ENCODE peak calls at places on chromosomes 4 and X, in ten cellular contexts. One of them, this sample, is unnamed.

GRCh38 chr4:25953740-25954139 is 39.7 kb downstream of the SMIM20 start:
- DNase-seq in GM23248: peak; percentile 70
- DNase-seq in Karpas-422: no peak
- DNase-seq in NB4: no peak
- DNase-seq in small intestine: peak; percentile 16
- DNase-seq in IMR-90: peak; percentile 29
- DNase-seq in lower lobe of right lung: no peak
- DNase-seq in fibroblast of lung: peak; percentile 4
- DNase-seq in neuronal stem cell: no peak
- DNase-seq in epithelial cell of esophagus: peak; percentile 77
- DNase-seq in this sample: peak; percentile 65

GRCh38 chr4:101682946-101683345 is 107.6 kb upstream of the BANK1 start:
- DNase-seq in fibroblast of lung: no peak
- DNase-seq in IMR-90: no peak
- DNase-seq in NB4: no peak
- DNase-seq in GM23248: no peak
- DNase-seq in epithelial cell of esophagus: no peak
- DNase-seq in lower lobe of right lung: no peak
- DNase-seq in small intestine: no peak
- DNase-seq in neuronal stem cell: no peak
- DNase-seq in Karpas-422: no peak
- DNase-seq in this sample: no peak

GRCh38 chr4:113406723-113407016 is 354.9 kb downstream of the CAMK2D start:
- DNase-seq in epithelial cell of esophagus: peak; percentile 47
- DNase-seq in Karpas-422: no peak
- DNase-seq in neuronal stem cell: no peak
- DNase-seq in lower lobe of right lung: no peak
- DNase-seq in IMR-90: no peak
- DNase-seq in fibroblast of lung: no peak
- DNase-seq in NB4: no peak
- DNase-seq in small intestine: no peak
- DNase-seq in GM23248: no peak
- DNase-seq in this sample: no peak

GRCh38 chr4:180059216-180059881 is 2183.9 kb upstream of the TENM3 start:
- DNase-seq in epithelial cell of esophagus: no peak
- DNase-seq in GM23248: peak; percentile 1
- DNase-seq in neuronal stem cell: peak; percentile 52
- DNase-seq in NB4: peak; percentile 43
- DNase-seq in lower lobe of right lung: no peak
- DNase-seq in small intestine: peak; percentile 10
- DNase-seq in fibroblast of lung: peak; percentile 16
- DNase-seq in Karpas-422: no peak
- DNase-seq in IMR-90: no peak
- DNase-seq in this sample: peak; percentile 84

GRCh38 chr4:4853371-4853823 is 6.1 kb upstream of the MSX1 start:
- DNase-seq in IMR-90: no peak
- DNase-seq in epithelial cell of esophagus: no peak
- DNase-seq in NB4: no peak
- DNase-seq in fibroblast of lung: no peak
- DNase-seq in Karpas-422: no peak
- DNase-seq in neuronal stem cell: no peak
- DNase-seq in lower lobe of right lung: no peak
- DNase-seq in small intestine: no peak
- DNase-seq in GM23248: peak; percentile 50
- DNase-seq in this sample: peak; percentile 68

GRCh38 chrX:39759526-39760224 is 338.1 kb downstream of the BCOR start:
- DNase-seq in fibroblast of lung: peak; percentile 68
- DNase-seq in IMR-90: peak; percentile 78
- DNase-seq in Karpas-422: peak; percentile 28
- DNase-seq in neuronal stem cell: no peak
- DNase-seq in epithelial cell of esophagus: peak; percentile 25
- DNase-seq in NB4: no peak
- DNase-seq in small intestine: no peak
- DNase-seq in GM23248: peak; percentile 56
- DNase-seq in lower lobe of right lung: peak; percentile 52
- DNase-seq in this sample: peak; percentile 77

GRCh38 chr4:127209580-127210095 is 423.1 kb upstream of the INTU start:
- DNase-seq in epithelial cell of esophagus: no peak
- DNase-seq in IMR-90: no peak
- DNase-seq in GM23248: no peak
- DNase-seq in small intestine: no peak
- DNase-seq in neuronal stem cell: no peak
- DNase-seq in fibroblast of lung: no peak
- DNase-seq in lower lobe of right lung: no peak
- DNase-seq in NB4: no peak
- DNase-seq in Karpas-422: no peak
- DNase-seq in this sample: no peak

GRCh38 chr4:2794707-2795557 is 2.0 kb downstream of the SH3BP2 start:
- DNase-seq in IMR-90: peak; percentile 79
- DNase-seq in neuronal stem cell: no peak
- DNase-seq in small intestine: no peak
- DNase-seq in GM23248: peak; percentile 89
- DNase-seq in NB4: peak; percentile 74
- DNase-seq in Karpas-422: no peak
- DNase-seq in lower lobe of right lung: peak; percentile 86
- DNase-seq in epithelial cell of esophagus: peak; percentile 47
- DNase-seq in fibroblast of lung: peak; percentile 80
- DNase-seq in this sample: peak; percentile 44

DNA sequence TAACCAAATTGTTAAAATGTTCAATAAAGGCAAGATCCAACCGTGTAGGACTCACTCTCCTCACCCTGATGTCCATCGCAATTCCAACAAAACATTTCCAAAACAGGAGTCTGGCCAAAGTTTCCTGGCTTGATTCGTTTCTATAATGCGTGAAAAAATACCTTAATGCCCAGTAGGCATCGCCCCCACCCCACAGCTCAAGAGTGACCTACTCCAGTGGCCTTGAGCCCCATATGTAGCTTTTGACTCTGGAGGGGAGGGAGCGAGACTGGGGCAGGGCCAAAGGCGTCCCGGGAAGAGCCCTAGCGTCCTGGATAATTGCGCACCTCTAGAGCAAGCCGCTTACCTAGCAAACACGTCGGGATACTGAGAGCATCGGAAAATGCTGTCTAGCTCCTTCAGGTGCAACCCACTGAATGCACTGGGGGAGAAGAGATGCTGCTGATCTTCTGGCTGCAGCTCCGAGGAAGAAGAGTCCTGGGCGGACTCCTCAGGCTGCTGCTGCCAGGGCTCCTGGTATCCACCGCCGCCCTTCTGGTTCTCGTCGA is 55.6 kb upstream of the NKAP start:
- DNase-seq in neuronal stem cell: no peak
- DNase-seq in epithelial cell of esophagus: no peak
- DNase-seq in NB4: no peak
- DNase-seq in lower lobe of right lung: no peak
- DNase-seq in GM23248: no peak
- DNase-seq in Karpas-422: no peak
- DNase-seq in fibroblast of lung: no peak
- DNase-seq in small intestine: no peak
- DNase-seq in IMR-90: no peak
- DNase-seq in this sample: peak; percentile 55
- H3K4me3 ChIP-seq in neuronal stem cell: no peak overlapping the region
- H3K4me3 ChIP-seq in epithelial cell of esophagus: no peak overlapping the region
- H3K4me3 ChIP-seq in NB4: no peak overlapping the region
- H3K4me3 ChIP-seq in lower lobe of right lung: no peak overlapping the region
- H3K4me3 ChIP-seq in GM23248: no peak overlapping the region
- H3K4me3 ChIP-seq in Karpas-422: no peak overlapping the region
- H3K4me3 ChIP-seq in fibroblast of lung: no peak overlapping the region
- H3K4me3 ChIP-seq in small intestine: no peak overlapping the region
- H3K4me3 ChIP-seq in IMR-90: no peak overlapping the region
- H3K4me3 ChIP-seq in this sample: no peak overlapping the region

GRCh38 chr4:140096483-140096861 is 57.5 kb downstream of the MAML3 start:
- DNase-seq in epithelial cell of esophagus: no peak
- DNase-seq in Karpas-422: peak; percentile 65
- DNase-seq in lower lobe of right lung: no peak
- DNase-seq in fibroblast of lung: no peak
- DNase-seq in small intestine: no peak
- DNase-seq in GM23248: no peak
- DNase-seq in IMR-90: no peak
- DNase-seq in neuronal stem cell: no peak
- DNase-seq in NB4: no peak
- DNase-seq in this sample: no peak

GRCh38 chr4:140092094-140092820 is 61.7 kb downstream of the MAML3 start:
- DNase-seq in GM23248: peak; percentile 58
- DNase-seq in IMR-90: no peak
- DNase-seq in fibroblast of lung: no peak
- DNase-seq in neuronal stem cell: peak; percentile 83
- DNase-seq in epithelial cell of esophagus: peak; percentile 26
- DNase-seq in small intestine: peak; percentile 71
- DNase-seq in lower lobe of right lung: peak; percentile 54
- DNase-seq in Karpas-422: no peak
- DNase-seq in NB4: peak; percentile 67
- DNase-seq in this sample: peak; percentile 96

GRCh38 chr4:140095694-140096482 is 58.1 kb downstream of the MAML3 start:
- DNase-seq in IMR-90: peak; percentile 100
- DNase-seq in GM23248: peak; percentile 92
- DNase-seq in neuronal stem cell: no peak
- DNase-seq in Karpas-422: peak; percentile 86
- DNase-seq in fibroblast of lung: peak; percentile 97
- DNase-seq in lower lobe of right lung: peak; percentile 55
- DNase-seq in small intestine: peak; percentile 53
- DNase-seq in epithelial cell of esophagus: peak; percentile 92
- DNase-seq in NB4: peak; percentile 80
- DNase-seq in this sample: peak; percentile 81

GRCh38 chr4:140096921-140097320 is 57.1 kb downstream of the MAML3 start:
- DNase-seq in Karpas-422: peak; percentile 93
- DNase-seq in GM23248: no peak
- DNase-seq in epithelial cell of esophagus: no peak
- DNase-seq in small intestine: no peak
- DNase-seq in IMR-90: peak; percentile 44
- DNase-seq in NB4: no peak
- DNase-seq in fibroblast of lung: peak; percentile 65
- DNase-seq in lower lobe of right lung: no peak
- DNase-seq in neuronal stem cell: no peak
- DNase-seq in this sample: no peak

GRCh38 chr4:140094701-140095420 is 59.1 kb downstream of the MAML3 start:
- DNase-seq in neuronal stem cell: no peak
- DNase-seq in GM23248: no peak
- DNase-seq in fibroblast of lung: peak; percentile 67
- DNase-seq in Karpas-422: peak; percentile 62
- DNase-seq in NB4: peak; percentile 59
- DNase-seq in small intestine: no peak
- DNase-seq in IMR-90: peak; percentile 73
- DNase-seq in lower lobe of right lung: peak; percentile 85
- DNase-seq in epithelial cell of esophagus: peak; percentile 20
- DNase-seq in this sample: peak; percentile 97
- H3K4me3 ChIP-seq in neuronal stem cell: no peak overlapping the region
- H3K4me3 ChIP-seq in GM23248: no peak overlapping the region
- H3K4me3 ChIP-seq in fibroblast of lung: no peak overlapping the region
- H3K4me3 ChIP-seq in Karpas-422: peak overlapping the region; percentile 41
- H3K4me3 ChIP-seq in NB4: peak overlapping the region; percentile 8
- H3K4me3 ChIP-seq in small intestine: no peak overlapping the region
- H3K4me3 ChIP-seq in IMR-90: no peak overlapping the region
- H3K4me3 ChIP-seq in lower lobe of right lung: peak overlapping the region; percentile 14
- H3K4me3 ChIP-seq in epithelial cell of esophagus: no peak overlapping the region
- H3K4me3 ChIP-seq in this sample: no peak overlapping the region

DNA sequence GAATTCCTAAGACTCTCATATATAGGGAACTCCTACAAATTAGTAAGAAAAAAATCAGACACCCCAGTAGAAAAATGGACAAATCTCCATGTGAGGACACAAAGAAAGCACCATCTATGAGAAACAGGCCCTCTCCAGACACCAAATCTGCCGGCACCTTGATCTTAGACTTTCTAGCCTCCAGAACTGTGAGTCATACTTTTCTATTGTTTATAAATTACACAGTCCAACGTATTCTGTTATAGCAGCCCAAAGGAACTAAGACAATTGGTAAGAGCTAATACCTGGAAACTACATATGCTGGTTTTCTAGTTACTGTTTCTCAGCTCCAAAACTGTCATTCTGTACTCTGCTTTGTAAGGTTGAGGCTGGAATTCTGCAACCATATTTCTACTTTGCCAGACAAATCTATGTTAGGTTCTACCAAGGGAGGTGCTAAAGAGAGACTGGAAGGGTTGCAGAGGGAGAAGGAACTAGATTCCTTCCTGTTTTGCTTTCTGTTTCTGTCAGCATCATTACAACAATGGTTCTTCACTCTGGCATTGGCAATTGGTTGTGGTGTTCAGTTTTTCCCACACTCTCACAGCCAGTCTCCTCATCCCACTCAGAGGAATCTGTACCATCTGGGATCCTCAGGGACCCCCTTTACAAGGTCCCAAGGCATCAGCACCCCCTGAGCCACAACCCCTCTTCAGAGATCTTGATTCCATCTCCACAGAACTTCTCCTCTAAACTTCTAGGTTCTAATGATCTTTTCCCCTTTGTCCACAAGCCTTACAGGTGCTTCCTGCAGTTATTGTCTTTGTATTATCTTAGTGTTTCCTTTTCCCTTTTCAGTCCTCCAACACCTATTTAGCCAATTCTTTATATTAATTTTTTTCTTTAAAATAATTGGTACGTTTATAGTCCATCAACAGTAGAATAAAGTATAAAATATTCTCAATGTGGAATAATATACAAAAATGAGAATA is 35.5 kb upstream of the FAM241A start:
- DNase-seq in small intestine: peak; percentile 27
- DNase-seq in fibroblast of lung: peak; percentile 51
- DNase-seq in Karpas-422: no peak
- DNase-seq in GM23248: peak; percentile 65
- DNase-seq in epithelial cell of esophagus: peak; percentile 69
- DNase-seq in lower lobe of right lung: no peak
- DNase-seq in IMR-90: peak; percentile 44
- DNase-seq in NB4: peak; percentile 37
- DNase-seq in neuronal stem cell: no peak
- DNase-seq in this sample: no peak
- H3K4me3 ChIP-seq in small intestine: no peak overlapping the region
- H3K4me3 ChIP-seq in fibroblast of lung: no peak overlapping the region
- H3K4me3 ChIP-seq in Karpas-422: no peak overlapping the region
- H3K4me3 ChIP-seq in GM23248: no peak overlapping the region
- H3K4me3 ChIP-seq in epithelial cell of esophagus: no peak overlapping the region
- H3K4me3 ChIP-seq in lower lobe of right lung: no peak overlapping the region
- H3K4me3 ChIP-seq in IMR-90: no peak overlapping the region
- H3K4me3 ChIP-seq in NB4: no peak overlapping the region
- H3K4me3 ChIP-seq in neuronal stem cell: no peak overlapping the region
- H3K4me3 ChIP-seq in this sample: no peak overlapping the region

GRCh38 chrX:12978205-12979010 is 3.5 kb downstream of the TMSB4X start:
- DNase-seq in fibroblast of lung: peak; percentile 79
- DNase-seq in neuronal stem cell: no peak
- DNase-seq in lower lobe of right lung: peak; percentile 71
- DNase-seq in Karpas-422: peak; percentile 86
- DNase-seq in NB4: peak; percentile 89
- DNase-seq in small intestine: peak; percentile 54
- DNase-seq in GM23248: peak; percentile 69
- DNase-seq in epithelial cell of esophagus: peak; percentile 69
- DNase-seq in IMR-90: peak; percentile 88
- DNase-seq in this sample: peak; percentile 91

GRCh38 chrX:12979630-12980015 is 4.7 kb downstream of the TMSB4X start:
- DNase-seq in lower lobe of right lung: no peak
- DNase-seq in NB4: no peak
- DNase-seq in epithelial cell of esophagus: no peak
- DNase-seq in fibroblast of lung: no peak
- DNase-seq in small intestine: no peak
- DNase-seq in IMR-90: peak; percentile 30
- DNase-seq in Karpas-422: no peak
- DNase-seq in neuronal stem cell: no peak
- DNase-seq in GM23248: peak; percentile 12
- DNase-seq in this sample: no peak

GRCh38 chrX:12979011-12979629 is 4.2 kb downstream of the TMSB4X start:
- DNase-seq in NB4: no peak
- DNase-seq in IMR-90: no peak
- DNase-seq in lower lobe of right lung: no peak
- DNase-seq in GM23248: peak; percentile 29
- DNase-seq in epithelial cell of esophagus: no peak
- DNase-seq in fibroblast of lung: no peak
- DNase-seq in small intestine: no peak
- DNase-seq in neuronal stem cell: no peak
- DNase-seq in Karpas-422: no peak
- DNase-seq in this sample: no peak

GRCh38 chrX:12975999-12976558 is 1.2 kb downstream of the TMSB4X start:
- DNase-seq in NB4: peak; percentile 84
- DNase-seq in neuronal stem cell: peak; percentile 17
- DNase-seq in lower lobe of right lung: peak; percentile 77
- DNase-seq in IMR-90: peak; percentile 36
- DNase-seq in GM23248: peak; percentile 60
- DNase-seq in Karpas-422: peak; percentile 86
- DNase-seq in fibroblast of lung: peak; percentile 52
- DNase-seq in epithelial cell of esophagus: peak; percentile 34
- DNase-seq in small intestine: no peak
- DNase-seq in this sample: peak; percentile 76

DNA sequence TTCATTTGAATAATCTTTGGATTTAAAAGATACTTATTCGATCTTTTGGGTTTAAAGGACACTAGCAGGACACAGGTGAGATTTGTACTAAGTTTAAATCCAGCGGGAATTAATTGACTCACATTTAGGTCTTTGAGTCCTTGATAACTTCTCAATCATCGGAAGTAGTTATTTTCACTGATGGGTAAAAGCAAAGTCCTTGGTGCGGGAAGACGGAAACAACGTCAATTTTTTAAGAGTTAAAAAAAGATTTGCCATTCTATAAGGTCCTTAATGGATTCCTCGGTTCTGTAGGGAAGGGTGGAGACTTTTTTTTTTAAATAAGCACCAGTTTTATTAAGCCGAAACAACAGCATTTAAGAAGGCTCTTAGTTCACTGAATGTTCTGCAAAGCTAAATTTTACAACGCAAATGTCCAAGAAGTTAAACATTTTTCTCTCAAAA is 2.9 kb downstream of the TMSB4X start:
- DNase-seq in small intestine: no peak
- DNase-seq in neuronal stem cell: no peak
- DNase-seq in fibroblast of lung: no peak
- DNase-seq in epithelial cell of esophagus: peak; percentile 27
- DNase-seq in Karpas-422: no peak
- DNase-seq in lower lobe of right lung: no peak
- DNase-seq in GM23248: peak; percentile 29
- DNase-seq in NB4: no peak
- DNase-seq in IMR-90: no peak
- DNase-seq in this sample: no peak
- H3K4me3 ChIP-seq in small intestine: no peak overlapping the region
- H3K4me3 ChIP-seq in neuronal stem cell: no peak overlapping the region
- H3K4me3 ChIP-seq in fibroblast of lung: peak overlapping the region; percentile 58
- H3K4me3 ChIP-seq in epithelial cell of esophagus: no peak overlapping the region
- H3K4me3 ChIP-seq in Karpas-422: peak overlapping the region; percentile 43
- H3K4me3 ChIP-seq in lower lobe of right lung: peak overlapping the region; percentile 76
- H3K4me3 ChIP-seq in GM23248: peak overlapping the region; percentile 99
- H3K4me3 ChIP-seq in NB4: peak overlapping the region; percentile 96
- H3K4me3 ChIP-seq in IMR-90: no peak overlapping the region
- H3K4me3 ChIP-seq in this sample: peak overlapping the region; percentile 91

This sample was measured in endodermal cell.